ENCODE peak calls at places on chromosomes 4 and X, in ten cellular contexts. P is CD4-positive, alpha-beta memory T cell; K is tibial nerve; B is transverse colon; T is pancreas; I is CD8-positive, alpha-beta memory T cell; O is endodermal cell; N is suprapubic skin; Z is brain microvascular endothelial cell; M is iPS DF 6.9. F is an unnamed sample.

GRCh38 chr4:74044676-74045075 is 6.2 kb upstream of the CXCL3 start:
- DNase-seq in N (no peak), T (no peak), M (no peak), Z (peak), K (no peak), O (no peak), P (no peak), I (no peak), B (no peak), F (no peak)

GRCh38 chrX:21490341-21490740 is 116.1 kb downstream of the CNKSR2 start:
- DNase-seq in I (no peak), K (no peak), O (no peak), T (no peak), Z (no peak), N (no peak), B (no peak), M (no peak), P (no peak), F (no peak)

GRCh38 chr4:147362868-147363440 is 117.9 kb upstream of the EDNRA start:
- DNase-seq in M (no peak), I (no peak), P (no peak), K (peak), T (peak), B (peak), O (no peak), N (no peak), Z (peak), F (peak)

GRCh38 chr4:74638689-74639088 is 155.6 kb downstream of the BTC start:
- DNase-seq in T (no peak), Z (no peak), K (no peak), M (no peak), B (no peak), N (no peak), I (no peak), P (no peak), O (no peak), F (no peak)

GRCh38 chr4:41142946-41143720 is 71.2 kb downstream of the APBB2 start:
- DNase-seq in I (no peak), K (peak), O (no peak), M (no peak), N (no peak), B (peak), T (no peak), Z (peak), P (no peak), F (peak)

GRCh38 chr4:13920901-13921300 is 293.4 kb upstream of the BOD1L1 start:
- DNase-seq in M (peak), T (peak), K (peak), Z (peak), B (peak), N (no peak), P (no peak), O (peak), I (no peak), F (no peak)

GRCh38 chrX:12304261-12304660 is 166.0 kb downstream of the FRMPD4 start:
- DNase-seq in N (no peak), K (no peak), I (no peak), B (no peak), T (no peak), P (no peak), M (no peak), O (no peak), Z (peak), F (no peak)

GRCh38 chrX:138150709-138151108 is 560.8 kb downstream of the FGF13 start:
- DNase-seq in I (no peak), P (no peak), M (no peak), K (no peak), T (no peak), Z (no peak), O (no peak), B (no peak), N (no peak), F (no peak)

GRCh38 chr4:28921886-28922285 is 1798.3 kb upstream of the PCDH7 start:
- DNase-seq in B (no peak), Z (no peak), N (no peak), T (no peak), M (no peak), K (no peak), I (no peak), O (no peak), P (no peak), F (no peak)

GRCh38 chrX:153662266-153662665 is 11.3 kb downstream of the PNCK start:
- DNase-seq in Z (peak), O (peak), P (peak), I (peak), T (peak), M (no peak), K (peak), B (peak), N (peak), F (peak)

GRCh38 chr4:83075696-83076095 is 38.8 kb downstream of the PLAC8 start:
- DNase-seq in P (no peak), O (no peak), T (no peak), Z (no peak), I (no peak), N (no peak), M (no peak), K (no peak), B (no peak), F (no peak)

GRCh38 chrX:153438522-153438921 is 7.3 kb downstream of the TREX2 start:
- DNase-seq in K (peak), T (no peak), I (no peak), M (no peak), P (no peak), N (no peak), Z (no peak), O (no peak), B (no peak), F (no peak)

GRCh38 chr4:25284466-25284865 is 28.1 kb upstream of the ZCCHC4 start:
- DNase-seq in M (no peak), K (no peak), Z (no peak), T (no peak), P (no peak), N (no peak), O (no peak), I (no peak), B (no peak), F (no peak)

GRCh38 chrX:19535481-19535880 is 20.2 kb upstream of the MAP3K15 start:
- DNase-seq in N (no peak), K (no peak), T (no peak), M (no peak), Z (no peak), P (no peak), O (no peak), I (no peak), B (no peak), F (no peak)

GRCh38 chrX:9343971-9344370 is 120.9 kb upstream of the TBL1X start:
- DNase-seq in K (no peak), O (no peak), T (no peak), I (no peak), Z (no peak), P (no peak), B (no peak), N (no peak), M (no peak), F (no peak)

GRCh38 chr4:139857021-139857420 is 191.4 kb downstream of the MGST2 start:
- DNase-seq in I (no peak), O (no peak), Z (no peak), T (no peak), B (no peak), K (no peak), M (no peak), N (no peak), P (no peak), F (no peak)

GRCh38 chr4:87035881-87036509 is 101.2 kb downstream of the AFF1 start:
- DNase-seq in O (no peak), M (no peak), Z (no peak), T (no peak), N (no peak), K (no peak), I (no peak), B (no peak), P (no peak), F (peak)

GRCh38 chr4:87037921-87038320 is 103.1 kb downstream of the AFF1 start:
- DNase-seq in P (no peak), K (no peak), O (no peak), I (no peak), M (no peak), Z (no peak), B (no peak), T (no peak), N (no peak), F (no peak)

GRCh38 chr4:87041142-87041541 is 106.3 kb downstream of the AFF1 start:
- DNase-seq in K (peak), B (no peak), O (no peak), Z (peak), N (no peak), I (no peak), T (no peak), P (no peak), M (no peak), F (no peak)

GRCh38 chr4:87036713-87037112 is 101.9 kb downstream of the AFF1 start:
- DNase-seq in I (no peak), P (no peak), O (no peak), T (no peak), Z (no peak), M (no peak), N (no peak), K (no peak), B (no peak), F (no peak)

GRCh38 chr4:87038837-87039715 is 104.3 kb downstream of the AFF1 start:
- DNase-seq in P (no peak), B (peak), T (peak), Z (peak), M (no peak), I (no peak), N (no peak), O (peak), K (peak), F (peak)
- H3K27ac ChIP-seq in P (no peak), B (peak), T (peak), Z (peak), M (no peak), I (no peak), N (peak), O (peak), K (peak), F (peak)

GRCh38 chr4:186722856-186723206 is 825 bp downstream of the FAT1 start:
- DNase-seq in O (no peak), I (no peak), Z (no peak), M (no peak), P (no peak), T (no peak), B (no peak), N (no peak), K (no peak), F (no peak)
- H3K4me3 ChIP-seq in O (peak), I (no peak), Z (peak), M (peak), P (no peak), T (peak), B (peak), N (peak), K (peak), F (peak)

DNA sequence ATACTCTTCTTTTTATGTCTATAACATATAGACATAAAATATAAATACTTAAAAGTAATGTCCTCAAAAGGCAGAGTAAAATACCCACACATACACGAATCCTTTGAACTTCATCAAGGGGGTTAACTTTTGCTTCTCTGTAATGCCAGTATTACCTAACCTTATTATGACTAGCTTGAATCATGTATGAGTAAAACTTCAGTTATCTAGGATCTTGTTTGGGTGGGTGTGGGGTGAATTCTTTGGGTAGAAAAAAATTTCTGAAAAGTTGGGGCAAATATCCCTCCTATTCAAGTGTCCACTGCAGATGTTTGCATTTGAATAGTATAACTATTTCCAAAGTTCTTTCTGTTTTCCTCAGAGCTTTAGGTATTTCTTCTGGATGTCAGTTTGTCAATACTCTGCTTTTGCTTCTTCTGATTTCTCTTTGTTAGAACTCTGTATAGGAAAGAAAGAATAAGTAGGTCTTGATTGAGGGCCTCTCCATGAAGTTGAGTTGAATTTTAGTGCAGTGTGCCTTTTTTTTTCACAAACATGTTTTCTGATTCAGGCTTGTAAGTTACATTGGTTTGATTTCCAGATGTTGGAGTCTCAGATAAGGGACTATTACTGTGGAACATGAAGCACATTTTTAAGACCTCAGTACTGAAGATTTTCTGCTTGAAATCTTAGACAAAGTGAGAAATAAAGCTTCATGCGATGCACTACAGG is 173.9 kb downstream of the ADGRL3 start:
- DNase-seq in M (no peak), T (no peak), N (no peak), K (no peak), O (no peak), P (no peak), I (no peak), Z (peak), B (no peak), F (no peak)
- H3K27ac ChIP-seq in M (no peak), T (no peak), N (no peak), K (peak), O (peak), P (no peak), I (no peak), Z (peak), B (no peak), F (no peak)

GRCh38 chr4:77196866-77197265 is 39.9 kb downstream of the CCNG2 start:
- DNase-seq in N (no peak), Z (no peak), I (no peak), K (no peak), T (no peak), M (no peak), O (no peak), P (no peak), B (no peak), F (no peak)

GRCh38 chr4:77193046-77193445 is 36.0 kb downstream of the CCNG2 start:
- DNase-seq in O (no peak), K (no peak), T (no peak), I (no peak), P (no peak), M (no peak), N (no peak), Z (no peak), B (no peak), F (no peak)

GRCh38 chr4:77194989-77195388 is 38.0 kb downstream of the CCNG2 start:
- DNase-seq in O (no peak), Z (no peak), B (no peak), N (no peak), P (no peak), T (no peak), M (no peak), K (no peak), I (no peak), F (no peak)

GRCh38 chr4:77194366-77194765 is 37.4 kb downstream of the CCNG2 start:
- DNase-seq in T (no peak), P (no peak), Z (no peak), K (no peak), I (no peak), B (no peak), N (no peak), M (no peak), O (no peak), F (no peak)

GRCh38 chr4:77193511-77194236 is 36.7 kb downstream of the CCNG2 start:
- DNase-seq in T (no peak), B (peak), N (peak), K (peak), Z (no peak), M (peak), O (peak), I (peak), P (peak), F (peak)
- H3K4me3 ChIP-seq in T (no peak), B (no peak), N (no peak), K (no peak), Z (no peak), M (no peak), O (no peak), I (peak), P (no peak), F (peak)

GRCh38 chr4:102546635-102547034 is 45.5 kb downstream of the NFKB1 start:
- DNase-seq in I (no peak), B (no peak), O (no peak), M (no peak), Z (no peak), T (no peak), K (no peak), P (no peak), N (no peak), F (no peak)
- H3K27ac ChIP-seq in I (no peak), B (no peak), O (no peak), M (no peak), Z (no peak), T (no peak), K (no peak), P (no peak), N (no peak), F (no peak)

DNA sequence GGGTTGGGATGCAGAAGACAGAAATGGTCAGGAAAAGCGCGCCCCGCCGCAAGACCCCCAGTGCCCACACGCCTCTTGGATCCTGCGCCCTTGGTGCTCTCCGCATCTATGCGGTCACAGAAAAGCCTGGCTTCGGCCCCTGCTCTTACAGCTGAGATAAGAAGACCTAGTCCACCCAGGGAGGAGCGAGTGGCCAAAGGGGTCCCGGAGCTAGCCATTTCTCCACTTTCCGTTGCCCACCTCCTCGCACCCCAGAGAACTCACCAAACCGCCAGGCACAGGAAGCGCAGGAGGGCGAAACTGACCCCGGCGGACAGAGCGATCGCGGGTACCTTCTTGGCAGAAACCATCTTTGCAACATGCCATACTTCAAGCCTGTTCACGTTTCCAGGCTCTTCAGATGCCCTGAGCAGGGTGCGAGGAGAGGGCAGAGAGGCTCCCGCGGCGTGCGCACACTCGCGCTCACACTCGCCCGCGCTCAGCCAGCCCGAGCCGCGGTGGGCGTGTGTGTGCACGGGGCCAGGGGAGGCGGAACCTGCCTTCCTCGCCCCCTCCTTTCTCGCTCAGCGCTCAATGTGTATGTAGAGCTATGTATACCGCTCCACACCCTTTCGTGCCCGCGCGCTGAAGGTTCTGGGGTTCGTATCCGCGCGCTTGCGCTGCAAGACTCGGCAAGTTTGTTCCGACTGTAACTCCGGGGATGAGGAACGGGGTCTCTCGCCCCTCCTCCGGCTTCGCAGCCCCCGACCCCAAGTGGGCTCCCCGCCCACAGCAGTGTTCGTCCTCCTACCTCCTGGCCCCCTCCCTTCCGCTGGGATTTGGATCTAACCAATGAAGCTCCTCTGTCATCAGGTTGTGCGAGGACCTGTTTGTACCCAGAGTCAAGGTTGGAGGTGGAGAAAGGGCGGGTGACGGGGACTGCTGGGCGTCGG is at the start of gene GABRA4:
- DNase-seq in T (no peak), N (no peak), K (no peak), I (no peak), M (no peak), B (no peak), O (peak), P (no peak), Z (no peak), F (peak)
- H3K4me3 ChIP-seq in T (peak), N (peak), K (no peak), I (no peak), M (peak), B (no peak), O (peak), P (no peak), Z (peak), F (peak)

GRCh38 chr4:31058656-31059055 is 338.5 kb downstream of the PCDH7 start:
- DNase-seq in T (no peak), K (no peak), Z (no peak), P (no peak), O (no peak), N (no peak), B (no peak), I (no peak), M (no peak), F (no peak)

GRCh38 chr4:31054295-31054694 is 334.1 kb downstream of the PCDH7 start:
- DNase-seq in N (no peak), I (no peak), B (no peak), M (no peak), K (no peak), T (no peak), O (no peak), P (no peak), Z (no peak), F (no peak)

GRCh38 chr4:31065086-31065485 is 344.9 kb downstream of the PCDH7 start:
- DNase-seq in B (no peak), M (no peak), Z (no peak), K (no peak), O (no peak), T (no peak), I (no peak), P (no peak), N (no peak), F (no peak)

GRCh38 chr4:31059753-31060522 is 339.8 kb downstream of the PCDH7 start:
- DNase-seq in B (no peak), K (no peak), O (no peak), M (no peak), P (no peak), Z (no peak), I (no peak), N (no peak), T (no peak), F (no peak)
- H3K27ac ChIP-seq in B (no peak), K (no peak), O (no peak), M (no peak), P (no peak), Z (no peak), I (no peak), N (no peak), T (no peak), F (no peak)

GRCh38 chr4:38318737-38319455 is 345.1 kb upstream of the KLF3 start:
- DNase-seq in N (peak), B (peak), M (peak), O (peak), Z (peak), I (peak), K (peak), P (peak), T (peak), F (peak)
- H3K4me3 ChIP-seq in N (peak), B (no peak), M (no peak), O (peak), Z (peak), I (peak), K (peak), P (peak), T (peak), F (peak)

GRCh38 chrX:116285506-116285905 is 115.0 kb downstream of the AGTR2 start:
- DNase-seq in K (no peak), B (no peak), N (no peak), Z (peak), T (no peak), I (no peak), P (no peak), M (no peak), O (no peak), F (no peak)
- H3K27ac ChIP-seq in K (no peak), B (no peak), N (no peak), Z (peak), T (no peak), I (no peak), P (no peak), M (no peak), O (no peak), F (no peak)